ENCODE peak calls at places on chromosomes 3 and 15, in nine cellular contexts. M, T, X, Z, C, N, Y, V and W are unnamed samples.

GRCh38 chr15:74608776-74609175 is 6.9 kb upstream of the CLK3 start:
- DNase-seq in X (no peak), C (no peak), M (no peak), N (no peak), T (no peak), V (no peak), Z (no peak), Y (no peak), W (no peak)

GRCh38 chr3:11532865-11533490 is 110.7 kb downstream of the VGLL4 start:
- DNase-seq in T (no peak), N (no peak), Y (no peak), X (peak), C (no peak), Z (no peak), V (peak), M (no peak), W (no peak)

GRCh38 chr15:69299451-69300128 is 878 bp downstream of the PAQR5 start:
- DNase-seq in Y (no peak), Z (no peak), T (no peak), M (no peak), V (no peak), N (no peak), X (no peak), C (no peak), W (no peak)

GRCh38 chr15:57406040-57406772 is 29.9 kb downstream of the CGNL1 start:
- DNase-seq in V (peak), C (no peak), T (no peak), M (no peak), X (peak), Z (peak), N (peak), Y (no peak), W (no peak)

GRCh38 chr15:78734441-78735064 is 76.7 kb downstream of the ADAMTS7 start:
- DNase-seq in X (no peak), V (no peak), M (no peak), N (no peak), T (no peak), Z (no peak), C (peak), Y (no peak), W (no peak)

GRCh38 chr15:101022306-101022705 is 103.1 kb downstream of the LRRK1 start:
- DNase-seq in X (no peak), Y (no peak), T (no peak), N (no peak), C (peak), Z (no peak), V (no peak), M (no peak), W (peak)

GRCh38 chr3:130939753-130940152 is 45.9 kb downstream of the ATP2C1 start:
- DNase-seq in N (no peak), X (peak), Z (no peak), V (peak), C (no peak), T (no peak), M (no peak), Y (no peak), W (no peak)

GRCh38 chr15:100778831-100779288 is 100.8 kb upstream of the ALDH1A3 start:
- DNase-seq in X (no peak), N (no peak), Z (no peak), V (no peak), T (no peak), Y (no peak), M (no peak), C (peak), W (peak)

GRCh38 chr3:73625124-73625665 is 454 bp upstream of the PDZRN3 start:
- DNase-seq in Y (peak), M (no peak), X (peak), N (peak), C (no peak), Z (peak), T (peak), V (peak), W (no peak)

GRCh38 chr15:37586976-37587375 is 347.5 kb upstream of the TMCO5A start:
- DNase-seq in V (peak), C (no peak), Y (no peak), N (peak), X (no peak), T (no peak), M (no peak), Z (peak), W (no peak)

GRCh38 chr3:69821133-69821532 is 81.9 kb downstream of the MITF start:
- DNase-seq in Y (peak), C (no peak), X (no peak), M (no peak), Z (no peak), T (no peak), N (no peak), V (peak), W (no peak)

GRCh38 chr15:50562735-50563640 is 16.5 kb upstream of the USP50 start:
- DNase-seq in M (no peak), X (no peak), V (peak), C (no peak), T (no peak), Z (no peak), N (no peak), Y (no peak), W (no peak)

GRCh38 chr15:31024330-31024729 is 32.9 kb upstream of the MTMR10 start:
- DNase-seq in N (peak), X (peak), T (no peak), M (no peak), V (peak), Z (peak), Y (no peak), C (no peak), W (no peak)

GRCh38 chr15:68277131-68277604 is 377 bp upstream of the FEM1B start:
- DNase-seq in N (peak), C (no peak), Z (no peak), X (peak), T (peak), V (peak), Y (peak), M (no peak), W (no peak)

GRCh38 chr3:141422961-141423582 is 54.8 kb downstream of the ZBTB38 start:
- DNase-seq in M (no peak), N (no peak), V (no peak), Y (no peak), X (no peak), Z (no peak), T (no peak), C (no peak), W (no peak)

GRCh38 chr3:71461749-71462483 is 121.6 kb downstream of the FOXP1 start:
- DNase-seq in M (no peak), C (no peak), V (peak), N (peak), Y (no peak), T (no peak), X (no peak), Z (no peak), W (no peak)

GRCh38 chr3:99357131-99357530 is 281.3 kb upstream of the COL8A1 start:
- DNase-seq in M (no peak), V (no peak), N (no peak), X (no peak), Z (no peak), T (no peak), C (no peak), Y (no peak), W (no peak)

GRCh38 chr3:105618561-105618960 is 250.3 kb downstream of the CBLB start:
- DNase-seq in N (no peak), V (peak), X (no peak), Z (no peak), Y (no peak), C (no peak), M (no peak), T (no peak), W (no peak)

GRCh38 chr3:172285844-172286243 is 162.4 kb downstream of the GHSR start:
- DNase-seq in V (peak), X (peak), T (no peak), N (peak), M (no peak), Y (no peak), C (no peak), Z (no peak), W (no peak)

GRCh38 chr3:101253429-101253828 is 66.9 kb downstream of the IMPG2 start:
- DNase-seq in C (no peak), Z (peak), M (no peak), V (no peak), Y (peak), T (no peak), N (no peak), X (peak), W (no peak)

GRCh38 chr3:153372326-153372725 is 210.3 kb downstream of the RAP2B start:
- DNase-seq in X (peak), Z (peak), M (no peak), N (peak), V (peak), Y (no peak), C (no peak), T (no peak), W (no peak)

GRCh38 chr3:196431193-196432136 is 762 bp downstream of the UBXN7 start:
- DNase-seq in C (peak), Z (peak), M (peak), T (peak), Y (peak), X (peak), N (peak), V (peak), W (no peak)

GRCh38 chr3:151404316-151404715 is 19.8 kb upstream of the P2RY12 start:
- DNase-seq in N (peak), X (peak), C (no peak), T (no peak), Y (peak), V (peak), Z (peak), M (no peak), W (no peak)

GRCh38 chr3:166608132-166608531 is 770.9 kb upstream of the BCHE start:
- DNase-seq in Z (no peak), X (no peak), V (no peak), Y (no peak), T (no peak), N (no peak), C (no peak), M (no peak), W (no peak)

GRCh38 chr3:181630873-181631272 is 80.9 kb upstream of the SOX2 start:
- DNase-seq in N (no peak), M (no peak), V (peak), C (no peak), Z (no peak), X (peak), Y (peak), T (no peak), W (no peak)

GRCh38 chr3:196327405-196327804 is 9.4 kb upstream of the DYNLT2B start:
- DNase-seq in Z (no peak), M (no peak), T (no peak), Y (no peak), C (no peak), N (peak), V (no peak), X (no peak), W (no peak)

GRCh38 chr3:187616307-187616939 is 53.8 kb downstream of the SST start:
- DNase-seq in T (peak), C (no peak), V (peak), M (peak), Z (peak), Y (peak), X (peak), N (peak), W (no peak)

GRCh38 chr3:100756441-100756840 is 47.1 kb downstream of the TFG start:
- DNase-seq in Z (no peak), Y (no peak), V (peak), X (peak), T (no peak), N (no peak), M (no peak), C (no peak), W (no peak)